ENCODE peak calls at places on chromosome 20, in four cellular contexts. O is GM12878, P is endothelial cell of umbilical vein, G is K562. S is an unnamed sample.

GRCh38 chr20:37202267-37202943 is 23.1 kb upstream of the MROH8 start:
- DNase-seq in O (no peak), P (peak), G (peak), S (peak)

GRCh38 chr20:14712302-14712739 is 374.9 kb upstream of the FLRT3 start:
- DNase-seq in O (no peak), P (no peak), G (no peak), S (no peak)

GRCh38 chr20:41587956-41588355 is 30.2 kb downstream of the CHD6 start:
- DNase-seq in O (no peak), P (no peak), G (no peak), S (no peak)

GRCh38 chr20:62710221-62710885 is 1.7 kb downstream of the NTSR1 start:
- DNase-seq in O (no peak), P (no peak), G (no peak), S (no peak)

GRCh38 chr20:10357974-10358373 is 76.0 kb downstream of the MKKS start:
- DNase-seq in O (no peak), P (peak), G (peak), S (no peak)

GRCh38 chr20:15759546-15760216 is 813.6 kb downstream of the KIF16B start:
- DNase-seq in O (no peak), P (peak), G (no peak), S (peak)

GRCh38 chr20:17620371-17621228 is 50.7 kb downstream of the DSTN start:
- DNase-seq in O (no peak), P (no peak), G (no peak), S (no peak)

GRCh38 chr20:6277661-6278060 is 154.8 kb upstream of the FERMT1 start:
- DNase-seq in O (no peak), P (peak), G (no peak), S (no peak)

GRCh38 chr20:41374568-41374920 is 7.9 kb upstream of the EMILIN3 start:
- DNase-seq in O (no peak), P (no peak), G (no peak), S (no peak)

GRCh38 chr20:34997774-34998173 is 42.1 kb downstream of the MYH7B start:
- DNase-seq in O (no peak), P (no peak), G (no peak), S (no peak)

GRCh38 chr20:5859611-5860010 is 90.7 kb downstream of the TRMT6 start:
- DNase-seq in O (no peak), P (no peak), G (no peak), S (no peak)

GRCh38 chr20:63381781-63382431 is 20.8 kb upstream of the CHRNA4 start:
- DNase-seq in O (no peak), P (peak), G (peak), S (peak)

GRCh38 chr20:62640870-62641748 is 1.2 kb upstream of the SLCO4A1 start:
- DNase-seq in O (no peak), P (no peak), G (no peak), S (peak)

GRCh38 chr20:31605031-31605901 is at the start of gene ID1:
- DNase-seq in O (no peak), P (peak), G (peak), S (peak)

GRCh38 chr20:31602430-31602778 is 2.7 kb upstream of the ID1 start:
- DNase-seq in O (no peak), P (no peak), G (no peak), S (no peak)

GRCh38 chr20:31602779-31603441 is 2.2 kb upstream of the ID1 start:
- DNase-seq in O (peak), P (peak), G (no peak), S (peak)

GRCh38 chr20:31604567-31605030 is 490 bp upstream of the ID1 start:
- DNase-seq in O (no peak), P (no peak), G (no peak), S (no peak)

DNA sequence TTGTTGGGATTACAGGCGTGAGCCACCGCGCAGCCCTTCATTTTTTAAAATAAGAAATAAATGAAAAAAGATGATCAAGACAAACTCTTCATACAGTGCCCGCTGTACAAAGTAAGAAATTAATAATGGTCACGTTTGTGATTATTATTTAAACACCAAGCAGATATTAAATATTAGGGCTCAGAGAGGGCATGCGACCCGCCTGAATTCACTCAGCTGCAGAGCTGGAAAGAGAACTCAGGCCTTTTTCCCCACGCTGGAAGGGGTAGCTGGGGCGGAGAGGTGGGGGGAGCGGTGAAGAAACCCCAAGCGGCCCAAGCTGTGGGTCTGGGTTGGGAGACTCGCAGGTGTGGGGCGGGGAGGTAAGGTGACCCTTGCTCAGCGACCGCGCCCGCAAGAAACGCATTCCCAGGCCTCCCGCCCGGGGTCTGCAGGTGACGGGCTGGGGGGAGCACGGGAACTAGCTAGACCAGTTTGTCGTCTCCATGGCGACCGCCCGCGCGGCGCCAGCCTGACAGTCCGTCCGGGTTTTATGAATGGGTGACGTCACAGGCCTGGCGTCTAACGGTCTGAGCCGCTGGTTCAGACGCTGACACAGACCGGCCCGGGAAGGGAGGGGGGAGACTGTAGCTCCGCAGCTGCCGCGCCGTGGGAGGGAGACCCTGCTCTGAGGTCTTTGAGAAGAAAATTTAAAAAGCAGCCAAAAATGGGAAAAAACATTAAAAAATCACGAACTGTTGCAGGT is 1.1 kb upstream of the ID1 start:
- DNase-seq in O (peak), P (peak), G (peak), S (peak)
- TF ChIP-seq POLR2A in O (no peak), P (peak), G (no peak), S (no peak)

GRCh38 chr20:4108495-4109306 is 93.3 kb upstream of the RNF24 start:
- DNase-seq in O (peak), P (peak), G (peak), S (peak)
- TF ChIP-seq MYC in O (no peak), P (no peak), G (peak), S (peak)

DNA sequence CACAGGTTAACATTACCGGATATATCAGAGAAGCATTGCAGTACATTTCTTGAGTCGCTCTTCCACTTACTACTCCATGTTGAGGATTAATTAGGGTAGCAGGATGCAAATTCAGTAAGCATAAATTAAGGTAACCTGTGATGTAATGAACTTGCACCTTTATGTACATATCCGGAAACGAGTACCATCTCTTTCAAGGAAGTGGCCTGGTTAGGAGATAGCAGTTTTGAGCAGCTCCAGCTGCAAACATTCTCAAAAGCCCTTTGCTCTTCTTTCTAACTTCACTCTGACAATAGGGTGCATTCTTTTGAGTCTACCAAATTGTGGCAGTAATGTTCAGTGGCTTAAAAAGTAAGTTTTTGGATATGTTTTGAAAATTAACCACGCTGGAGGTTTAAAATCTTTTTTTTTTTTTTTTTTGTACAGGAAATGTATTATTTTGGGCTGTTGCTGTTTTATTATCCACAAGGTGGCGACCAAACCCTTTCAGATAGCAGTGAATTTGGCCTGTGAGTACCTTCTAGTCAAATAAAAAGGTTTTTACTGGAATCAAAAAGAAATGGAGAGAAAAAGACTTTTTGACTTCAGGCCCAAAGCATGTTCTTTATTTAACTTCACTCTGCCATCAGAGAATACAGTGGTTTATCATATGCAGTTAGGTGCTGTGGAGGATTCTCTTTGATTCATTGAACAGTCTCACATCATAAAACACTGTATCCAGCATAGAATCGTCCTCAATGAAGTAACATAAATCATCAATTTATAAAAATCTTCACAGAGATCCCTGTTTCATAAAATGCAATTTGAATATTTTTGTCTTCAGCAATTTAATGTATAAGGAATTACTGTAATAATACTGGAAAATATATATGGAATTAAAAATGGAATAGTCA is 8.9 kb downstream of the FAM217B start:
- DNase-seq in O (no peak), P (peak), G (peak), S (peak)
- TF ChIP-seq MAX in O (no peak), P (no peak), G (no peak), S (no peak)

GRCh38 chr20:58457083-58457680 is 58.0 kb downstream of the APCDD1L start:
- DNase-seq in O (no peak), P (no peak), G (no peak), S (no peak)

GRCh38 chr20:58461104-58461503 is 54.1 kb downstream of the APCDD1L start:
- DNase-seq in O (no peak), P (no peak), G (no peak), S (no peak)

GRCh38 chr20:58459058-58459743 is 56.0 kb downstream of the APCDD1L start:
- DNase-seq in O (peak), P (no peak), G (no peak), S (peak)

GRCh38 chr20:58461899-58462298 is 53.3 kb downstream of the APCDD1L start:
- DNase-seq in O (no peak), P (no peak), G (no peak), S (no peak)

DNA sequence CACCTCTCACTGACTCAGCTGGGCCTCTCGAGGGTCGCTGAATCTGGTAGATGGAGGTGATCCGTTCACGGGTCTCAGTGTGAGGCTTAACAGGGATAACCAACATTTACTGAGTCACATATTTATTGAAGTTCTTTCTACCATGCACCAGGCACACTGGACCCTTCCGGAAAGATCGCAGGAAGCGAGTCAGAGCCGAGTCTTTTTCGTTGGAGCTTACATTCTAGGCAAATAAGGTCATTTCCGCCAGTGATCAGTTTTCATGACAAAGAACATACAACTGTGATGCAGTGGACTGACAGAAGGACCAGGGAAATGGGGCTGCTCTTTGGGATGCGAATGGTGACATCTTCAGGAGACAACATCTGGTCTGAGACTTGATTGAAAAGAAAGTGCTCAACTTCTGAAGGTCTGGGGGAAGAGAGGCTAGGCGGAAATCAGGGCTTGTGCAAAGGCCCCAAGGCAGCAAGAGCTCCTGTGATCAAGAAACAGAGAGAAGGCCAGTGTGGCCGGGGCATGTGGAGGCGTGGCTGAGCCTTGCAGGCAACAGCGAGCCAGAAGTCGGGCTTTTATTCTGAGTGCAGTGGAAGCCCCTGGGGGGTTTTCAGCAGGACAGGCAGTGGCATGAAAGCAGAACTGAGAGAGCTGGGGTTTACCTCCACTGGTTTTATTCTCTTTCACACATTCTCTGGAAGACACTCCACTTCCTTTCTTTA is 56.7 kb downstream of the APCDD1L start:
- DNase-seq in O (peak), P (peak), G (no peak), S (peak)
- TF ChIP-seq POLR2A in O (no peak), P (no peak), G (no peak), S (no peak)

GRCh38 chr20:51710503-51710902 is 57.7 kb downstream of the ATP9A start:
- DNase-seq in O (no peak), P (no peak), G (no peak), S (no peak)

GRCh38 chr20:51700809-51701285 is 67.3 kb downstream of the ATP9A start:
- DNase-seq in O (no peak), P (peak), G (peak), S (peak)

GRCh38 chr20:51703446-51704287 is 64.5 kb downstream of the ATP9A start:
- DNase-seq in O (no peak), P (peak), G (no peak), S (no peak)

GRCh38 chr20:51705400-51705799 is 62.8 kb downstream of the ATP9A start:
- DNase-seq in O (no peak), P (no peak), G (no peak), S (no peak)
- TF ChIP-seq MYC in O (no peak), P (no peak), G (no peak), S (no peak)

S was measured in NB4.